ENCODE peak calls at places on chromosome 5, in six cellular contexts. U is CD4-positive, CD25-positive, alpha-beta regulatory T cell; G is PC-3; Z is CD4-positive, alpha-beta memory T cell; J is lung; H is heart left ventricle. L is an unnamed sample. For H3K9me3, the result is how much of the 10 kb centered on the place peaks cover.

GRCh38 chr5:127529904-127530682 is 12.7 kb downstream of the PRRC1 start:
- DNase-seq in U (no peak), G (no peak), H (no peak), J (no peak), Z (no peak), L (no peak)

GRCh38 chr5:122129332-122129731 is at the start of gene ZNF474:
- DNase-seq in J (no peak), G (peak), U (no peak), H (no peak), Z (no peak), L (peak)

GRCh38 chr5:39057745-39058144 is 16.5 kb downstream of the RICTOR start:
- DNase-seq in G (no peak), H (no peak), Z (no peak), U (no peak), J (no peak), L (no peak)

GRCh38 chr5:57900356-57900944 is 417.8 kb upstream of the ACTBL2 start:
- DNase-seq in Z (no peak), J (no peak), G (no peak), U (no peak), H (no peak), L (peak)

GRCh38 chr5:149186506-149186905 is 45.2 kb downstream of the ABLIM3 start:
- DNase-seq in Z (no peak), U (no peak), H (no peak), J (no peak), G (no peak), L (no peak)

GRCh38 chr5:149407331-149408251 is 28.5 kb upstream of the IL17B start:
- DNase-seq in H (no peak), U (no peak), G (no peak), J (no peak), Z (no peak), L (no peak)

GRCh38 chr5:157689942-157690689 is 18.8 kb downstream of the C5orf52 start:
- DNase-seq in Z (peak), G (no peak), J (no peak), H (no peak), U (no peak), L (no peak)

GRCh38 chr5:142807378-142807911 is 37.3 kb downstream of the ARHGAP26 start:
- DNase-seq in U (no peak), H (peak), Z (no peak), G (no peak), J (no peak), L (peak)

GRCh38 chr5:157816682-157817268 is 42.2 kb downstream of the CLINT1 start:
- DNase-seq in H (no peak), J (no peak), U (peak), Z (peak), G (peak), L (no peak)

GRCh38 chr5:55675119-55675518 is 37.0 kb downstream of the SLC38A9 start:
- DNase-seq in U (no peak), J (no peak), H (no peak), G (no peak), Z (no peak), L (no peak)
- H3K27ac ChIP-seq in U (no peak), J (no peak), H (peak), G (no peak), Z (no peak), L (no peak)

DNA sequence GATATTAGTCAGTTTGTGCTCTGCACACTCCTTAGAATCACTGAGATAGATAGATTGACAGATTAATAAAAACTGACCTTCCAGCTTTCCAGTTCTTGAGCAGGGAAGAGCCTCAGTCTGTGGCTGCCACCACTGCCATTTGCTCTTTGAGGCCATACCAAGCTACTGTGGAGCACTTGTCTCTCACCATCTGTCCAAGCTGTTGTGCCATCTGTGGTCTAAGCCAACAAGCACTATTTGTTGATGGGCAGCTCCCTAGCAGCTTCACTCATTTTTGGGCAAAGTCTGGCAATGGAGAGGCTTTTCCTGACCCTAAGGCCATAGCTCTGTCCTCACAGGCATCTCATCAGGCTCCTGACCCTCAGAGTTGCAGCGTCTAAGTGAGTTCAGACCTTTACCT is 30.4 kb downstream of the HTR1A start:
- DNase-seq in G (no peak), U (no peak), H (no peak), J (no peak), Z (no peak), L (no peak)
- H3K9me3 ChIP-seq in G (under half), U (under half), H (under half), J (under half), Z (under half), L (under half)

GRCh38 chr5:188488-189481 is 2.5 kb upstream of the LRRC14B start:
- DNase-seq in J (peak), Z (peak), G (peak), U (peak), H (peak), L (peak)

GRCh38 chr5:186091-187041 is 4.9 kb upstream of the LRRC14B start:
- DNase-seq in U (no peak), Z (no peak), G (no peak), J (no peak), H (no peak), L (no peak)

GRCh38 chr5:187042-187431 is 4.3 kb upstream of the LRRC14B start:
- DNase-seq in U (no peak), J (no peak), Z (no peak), H (no peak), G (no peak), L (no peak)

GRCh38 chr5:189486-189885 is 1.8 kb upstream of the LRRC14B start:
- DNase-seq in U (no peak), H (no peak), J (no peak), Z (no peak), G (no peak), L (no peak)

GRCh38 chr5:187617-188451 is 3.5 kb upstream of the LRRC14B start:
- DNase-seq in H (no peak), U (no peak), J (no peak), G (no peak), Z (no peak), L (no peak)
- H3K4me3 ChIP-seq in H (no peak), U (peak), J (no peak), G (peak), Z (no peak), L (no peak)

GRCh38 chr5:55429707-55430253 is 105.0 kb downstream of the PLPP1 start:
- DNase-seq in U (no peak), G (no peak), J (no peak), Z (no peak), H (no peak), L (peak)
- H3K27ac ChIP-seq in U (no peak), G (no peak), J (no peak), Z (no peak), H (no peak), L (no peak)

L was measured in SJCRH30.